ENCODE peak calls at places on chromosome 17, in four cellular contexts. One of them, this sample, is unnamed.

GRCh38 chr17:18109935-18110334 is 1.4 kb downstream of the MYO15A start:
- DNase-seq in spleen: no peak
- DNase-seq in foreskin melanocyte: no peak
- DNase-seq in astrocyte of the spinal cord: no peak
- DNase-seq in this sample: no peak

GRCh38 chr17:73584049-73584448 is 60.2 kb downstream of the SDK2 start:
- DNase-seq in spleen: no peak
- DNase-seq in foreskin melanocyte: no peak
- DNase-seq in astrocyte of the spinal cord: no peak
- DNase-seq in this sample: no peak

GRCh38 chr17:55230716-55231115 is 34.0 kb upstream of the HLF start:
- DNase-seq in spleen: no peak
- DNase-seq in foreskin melanocyte: peak; percentile 91
- DNase-seq in astrocyte of the spinal cord: no peak
- DNase-seq in this sample: no peak

GRCh38 chr17:6551909-6552768 is 4.2 kb downstream of the PITPNM3 start:
- DNase-seq in spleen: no peak
- DNase-seq in foreskin melanocyte: no peak
- DNase-seq in astrocyte of the spinal cord: no peak
- DNase-seq in this sample: no peak

GRCh38 chr17:82235056-82235774 is 6.4 kb downstream of the SLC16A3 start:
- DNase-seq in spleen: peak; percentile 78
- DNase-seq in foreskin melanocyte: no peak
- DNase-seq in astrocyte of the spinal cord: no peak
- DNase-seq in this sample: no peak

GRCh38 chr17:83181991-83182619 is 102.7 kb downstream of the METRNL start:
- DNase-seq in spleen: no peak
- DNase-seq in foreskin melanocyte: no peak
- DNase-seq in astrocyte of the spinal cord: no peak
- DNase-seq in this sample: no peak

GRCh38 chr17:44155488-44155887 is 13.8 kb downstream of the HROB start:
- DNase-seq in spleen: no peak
- DNase-seq in foreskin melanocyte: no peak
- DNase-seq in astrocyte of the spinal cord: no peak
- DNase-seq in this sample: no peak

GRCh38 chr17:5929721-5930120 is 140.5 kb upstream of the WSCD1 start:
- DNase-seq in spleen: no peak
- DNase-seq in foreskin melanocyte: no peak
- DNase-seq in astrocyte of the spinal cord: no peak
- DNase-seq in this sample: no peak

GRCh38 chr17:63587770-63588169 is 12.9 kb upstream of the TACO1 start:
- DNase-seq in spleen: no peak
- DNase-seq in foreskin melanocyte: no peak
- DNase-seq in astrocyte of the spinal cord: no peak
- DNase-seq in this sample: no peak

This sample was measured in adipocyte.